ENCODE peak calls at places on chromosome 6, in four cellular contexts. T is A549, C is K562, O is SK-N-SH. L is an unnamed sample.
A peak's percentile ranks its signal among the peaks of the same experiment; 100 is the strongest.

GRCh38 chr6:35183281-35183680 is 30.5 kb upstream of the SCUBE3 start:
- DNase-seq in O (no peak), T (no peak), C (no peak), L (no peak)

GRCh38 chr6:79373246-79373645 is 138.8 kb upstream of the HMGN3 start:
- DNase-seq in O (no peak), C (no peak), T (no peak), L (no peak)

GRCh38 chr6:157753291-157753690 is 69.8 kb upstream of the SNX9 start:
- DNase-seq in T (no peak), O (no peak), C (no peak), L (no peak)

GRCh38 chr6:116518621-116519020 is 7.2 kb downstream of the CALHM5 start:
- DNase-seq in C (peak; percentile 45), T (no peak), O (no peak), L (no peak)

GRCh38 chr6:81562169-81562568 is 190.3 kb downstream of the TENT5A start:
- DNase-seq in O (no peak), T (peak; percentile 29), C (no peak), L (no peak)

GRCh38 chr6:158705386-158706126 is 55.7 kb downstream of the SYTL3 start:
- DNase-seq in T (no peak), C (no peak), O (no peak), L (no peak)

GRCh38 chr6:17721671-17722070 is 14.9 kb upstream of the NUP153 start:
- DNase-seq in T (no peak), C (no peak), O (no peak), L (no peak)

GRCh38 chr6:133202610-133203343 is 38.4 kb upstream of the EYA4 start:
- DNase-seq in C (no peak), O (no peak), T (no peak), L (no peak)

GRCh38 chr6:107656381-107656780 is 166.5 kb downstream of the SOBP start:
- DNase-seq in T (no peak), C (no peak), O (no peak), L (no peak)

GRCh38 chr6:89385846-89386245 is 26.2 kb downstream of the RRAGD start:
- DNase-seq in T (no peak), C (no peak), O (no peak), L (no peak)

GRCh38 chr6:33613794-33614166 is 7.3 kb upstream of the ITPR3 start:
- DNase-seq in T (no peak), C (no peak), O (no peak), L (no peak)

GRCh38 chr6:36848658-36849441 is 9.6 kb upstream of the CPNE5 start:
- DNase-seq in C (peak; percentile 97), O (peak; percentile 51), T (no peak), L (no peak)

GRCh38 chr6:168923171-168923570 is 330.5 kb downstream of the THBS2 start:
- DNase-seq in O (no peak), T (no peak), C (no peak), L (no peak)

GRCh38 chr6:18025591-18025990 is 38.2 kb upstream of the KIF13A start:
- DNase-seq in C (no peak), O (no peak), T (no peak), L (no peak)

GRCh38 chr6:157229219-157229607 is 94.1 kb downstream of the TMEM242 start:
- DNase-seq in O (peak; percentile 60), T (no peak), C (no peak), L (no peak)

GRCh38 chr6:43749461-43749860 is 20.6 kb upstream of the VEGFA start:
- DNase-seq in O (no peak), C (no peak), T (no peak), L (no peak)

DNA sequence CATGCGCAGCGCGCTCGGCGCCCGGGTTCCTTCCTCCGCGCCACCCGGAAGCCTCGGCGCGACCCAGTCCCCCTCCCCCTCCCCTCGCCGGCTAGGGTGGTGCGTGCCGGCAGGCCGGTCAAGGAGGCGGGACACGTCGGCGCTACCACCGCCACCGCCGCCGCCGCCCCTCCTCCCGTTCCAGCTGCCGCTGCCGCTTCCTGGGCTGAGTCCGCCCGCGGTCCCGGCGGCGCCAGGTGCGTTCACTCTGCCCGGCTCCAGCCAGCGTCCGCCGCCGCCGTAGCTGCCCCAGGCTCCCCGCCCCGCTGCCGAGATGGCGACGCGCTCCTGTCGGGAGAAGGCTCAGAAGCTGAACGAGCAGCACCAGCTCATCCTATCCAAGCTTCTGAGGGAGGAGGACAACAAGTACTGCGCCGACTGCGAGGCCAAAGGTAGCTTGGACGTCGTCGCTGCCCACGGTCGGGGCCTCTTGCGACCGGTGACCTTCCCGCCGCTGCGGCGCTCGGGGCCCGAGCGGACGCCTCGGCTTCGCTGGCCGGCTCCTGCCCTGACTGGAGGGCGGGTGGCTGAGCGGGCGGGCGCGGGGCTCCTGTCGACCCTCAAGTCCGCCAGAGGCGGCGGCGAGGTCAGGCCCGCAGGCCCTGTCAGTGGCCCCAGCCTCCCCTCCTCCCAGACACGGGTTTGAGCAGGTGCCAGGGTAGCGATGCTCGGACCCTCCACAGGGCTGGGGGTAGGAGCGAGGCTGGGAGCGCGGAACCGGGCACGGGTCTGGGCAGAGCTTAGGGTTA is at the start of gene SMAP1:
- DNase-seq in C (peak; percentile 94), O (peak; percentile 98), T (peak; percentile 88), L (peak; percentile 83)
- TF ChIP-seq EP300 in C (no peak), O (no peak), T (no peak), L (peak; percentile 69)

DNA sequence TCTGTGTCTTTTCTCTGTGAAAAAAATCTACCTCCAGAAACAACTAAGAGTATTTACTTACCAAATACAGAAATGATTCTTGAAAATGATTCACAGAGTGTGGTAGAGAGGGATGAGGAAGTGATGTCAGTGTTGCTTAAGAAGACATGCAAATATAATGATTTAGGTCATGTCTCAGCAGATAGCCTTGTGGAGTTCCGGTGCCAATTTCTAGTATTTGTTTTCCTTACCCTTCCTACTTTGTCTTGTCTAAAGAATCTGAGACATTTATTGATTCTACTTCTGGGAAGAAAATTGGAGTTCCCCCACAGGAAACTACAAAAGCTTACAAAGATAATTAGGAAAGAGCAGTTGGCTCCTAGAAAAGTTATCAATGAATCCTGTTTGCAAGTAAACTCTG is 68.8 kb downstream of the GJA1 start:
- DNase-seq in O (no peak), C (no peak), T (peak; percentile 94), L (no peak)
- TF ChIP-seq EP300 in O (no peak), C (no peak), T (peak; percentile 94), L (no peak)

DNA sequence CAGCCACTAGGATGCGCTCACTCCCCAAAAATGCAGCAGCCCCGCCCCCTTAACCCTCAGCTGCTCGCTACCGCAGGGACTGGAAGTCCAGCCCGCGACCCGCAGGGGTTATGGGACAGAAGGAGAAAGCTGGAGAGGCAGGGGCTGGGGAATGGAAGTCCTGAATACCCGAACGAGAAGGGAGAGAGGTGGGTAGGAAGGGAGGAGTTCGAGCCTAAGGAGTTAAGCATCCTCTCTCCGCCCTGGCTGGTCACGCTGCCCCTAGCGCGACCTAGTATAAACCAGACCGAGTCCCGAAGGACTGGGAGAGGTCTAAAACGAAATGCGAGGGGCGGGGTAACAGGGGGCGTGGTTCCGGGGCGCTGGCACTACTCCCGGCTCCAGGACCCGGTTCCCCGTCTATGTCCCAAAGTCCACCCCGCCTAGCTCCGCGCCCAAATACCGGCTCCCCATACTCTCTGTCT is 448 bp upstream of the DDAH2 start:
- DNase-seq in T (peak; percentile 85), C (peak; percentile 97), O (peak; percentile 93), L (peak; percentile 96)
- TF ChIP-seq EP300 in T (no peak), C (no peak), O (no peak), L (peak; percentile 84)

GRCh38 chr6:63353282-63353630 is 33.5 kb upstream of the LGSN start:
- DNase-seq in T (no peak), C (no peak), O (no peak), L (no peak)

GRCh38 chr6:63351995-63352586 is 32.3 kb upstream of the LGSN start:
- DNase-seq in T (peak; percentile 67), C (peak; percentile 1), O (no peak), L (no peak)

GRCh38 chr6:63352587-63353281 is 33.0 kb upstream of the LGSN start:
- DNase-seq in O (peak; percentile 5), T (peak; percentile 57), C (no peak), L (peak; percentile 37)

DNA sequence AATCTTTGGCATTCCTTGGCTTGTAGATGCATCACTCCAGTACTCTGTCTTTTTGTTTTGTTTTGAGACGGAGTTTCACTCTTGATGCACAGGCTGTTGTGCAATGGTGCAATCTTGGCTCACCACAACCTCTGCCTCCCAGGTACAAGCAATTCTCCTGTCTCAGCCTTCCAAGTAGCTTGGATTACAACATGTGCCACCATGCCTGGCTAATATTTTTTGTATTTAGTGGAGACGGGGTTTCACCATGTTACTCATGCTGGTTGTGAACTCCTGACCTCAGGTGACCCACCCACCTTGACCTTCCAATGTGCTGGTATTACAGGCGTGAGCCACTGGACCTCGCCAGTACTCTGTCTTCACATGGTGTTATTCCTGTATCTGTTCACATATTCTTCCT is 35.8 kb upstream of the LGSN start:
- DNase-seq in C (no peak), T (no peak), O (no peak), L (no peak)
- TF ChIP-seq EP300 in C (no peak), T (no peak), O (no peak), L (no peak)

GRCh38 chr6:86500035-86500434 is 437.3 kb upstream of the HTR1E start:
- DNase-seq in O (no peak), C (no peak), T (no peak), L (no peak)
- TF ChIP-seq EP300 in O (peak; percentile 29), C (no peak), T (no peak), L (no peak)

GRCh38 chr6:110226261-110226660 is 46.0 kb downstream of the CDC40 start:
- DNase-seq in T (no peak), C (no peak), O (no peak), L (no peak)
- TF ChIP-seq EP300 in T (no peak), C (no peak), O (no peak), L (no peak)

DNA sequence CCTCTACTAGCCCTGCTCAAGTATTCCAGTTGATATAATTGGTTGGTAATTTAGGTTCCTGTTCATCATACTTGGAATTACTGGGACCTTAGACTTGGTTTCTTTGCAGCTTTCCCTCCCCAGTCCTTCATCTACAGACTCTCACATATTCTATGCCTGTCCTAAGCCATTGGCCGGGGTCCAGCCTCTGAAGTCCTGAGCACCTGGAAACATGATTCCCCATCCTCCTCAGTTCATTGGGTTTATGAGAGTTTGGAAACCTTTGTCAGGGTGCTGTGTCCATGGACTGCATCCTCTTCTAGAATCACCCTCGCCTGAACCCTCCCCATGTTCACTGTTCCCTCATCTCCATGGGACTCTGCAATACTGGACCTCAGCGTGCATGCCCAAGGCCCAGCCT is 8.8 kb downstream of the GSTA2 start:
- DNase-seq in C (no peak), O (no peak), T (no peak), L (no peak)
- TF ChIP-seq EP300 in C (no peak), O (no peak), T (no peak), L (no peak)

L was measured in tibial nerve.